ENCODE peak calls at places on chromosomes 12 and 14, in seven cellular contexts. B, S, P, M, G, U and Z are unnamed samples.

GRCh38 chr12:57118711-57119271 is 7.6 kb upstream of the STAT6 start:
- DNase-seq in U (no peak), G (no peak), P (no peak), B (no peak), S (no peak), M (no peak), Z (no peak)

GRCh38 chr12:8032242-8033152 is at the start of gene FOXJ2:
- DNase-seq in U (peak; percentile 82), S (peak; percentile 87), G (no peak), B (peak; percentile 92), M (peak; percentile 77), P (peak; percentile 65), Z (peak; percentile 84)

GRCh38 chr12:100666588-100666987 is 93.1 kb downstream of the GAS2L3 start:
- DNase-seq in M (no peak), P (no peak), B (no peak), U (no peak), G (no peak), S (no peak), Z (no peak)

GRCh38 chr14:98867146-98867545 is 404.9 kb downstream of the BCL11B start:
- DNase-seq in G (no peak), P (no peak), S (no peak), M (no peak), U (no peak), B (no peak), Z (no peak)

GRCh38 chr14:92653162-92653651 is 95.2 kb downstream of the LGMN start:
- DNase-seq in B (no peak), P (no peak), M (no peak), S (no peak), U (no peak), G (no peak), Z (no peak)

GRCh38 chr14:91755560-91755959 is 23.7 kb upstream of the CATSPERB start:
- DNase-seq in U (no peak), B (no peak), M (no peak), P (no peak), G (no peak), S (no peak), Z (no peak)

GRCh38 chr12:94460594-94460959 is 910 bp upstream of the CEP83 start:
- DNase-seq in S (no peak), M (no peak), G (no peak), U (no peak), P (no peak), B (no peak), Z (no peak)

GRCh38 chr14:100619382-100620305 is 32.4 kb upstream of the BEGAIN start:
- DNase-seq in M (no peak), S (no peak), B (no peak), U (no peak), P (no peak), G (peak; percentile 52), Z (no peak)

GRCh38 chr12:76158518-76159321 is 74.2 kb upstream of the NAP1L1 start:
- DNase-seq in U (peak; percentile 57), M (no peak), B (peak; percentile 48), P (peak; percentile 81), S (peak; percentile 61), G (no peak), Z (no peak)

GRCh38 chr12:80269953-80270552 is 170.7 kb downstream of the OTOGL start:
- DNase-seq in U (no peak), S (no peak), G (no peak), P (peak; percentile 62), B (no peak), M (no peak), Z (no peak)

GRCh38 chr12:9798008-9798619 is 29.2 kb upstream of the KLRF1 start:
- DNase-seq in P (peak; percentile 60), G (no peak), B (no peak), M (peak; percentile 45), U (no peak), S (peak; percentile 32), Z (no peak)

GRCh38 chr12:94570161-94570560 is 80.2 kb downstream of the TMCC3 start:
- DNase-seq in G (no peak), B (no peak), M (no peak), U (no peak), S (no peak), P (peak; percentile 56), Z (no peak)

GRCh38 chr14:64137657-64138290 is 156.4 kb downstream of the ESR2 start:
- DNase-seq in M (no peak), G (no peak), B (no peak), P (no peak), S (peak; percentile 20), U (no peak), Z (no peak)

GRCh38 chr12:131461096-131461495 is 249.8 kb upstream of the SFSWAP start:
- DNase-seq in P (no peak), B (no peak), M (no peak), S (no peak), G (no peak), U (no peak), Z (no peak)

GRCh38 chr14:71049435-71050147 is 142.3 kb downstream of the PCNX1 start:
- DNase-seq in B (no peak), P (no peak), S (no peak), G (no peak), U (no peak), M (no peak), Z (no peak)

GRCh38 chr12:53496752-53497032 is 2.6 kb downstream of the MAP3K12 start:
- DNase-seq in G (no peak), P (no peak), M (no peak), B (no peak), U (no peak), S (no peak), Z (no peak)

GRCh38 chr14:69037790-69038448 is 58.8 kb upstream of the ACTN1 start:
- DNase-seq in P (no peak), G (no peak), S (no peak), U (no peak), B (no peak), M (no peak), Z (no peak)

GRCh38 chr14:69038449-69039286 is 59.6 kb upstream of the ACTN1 start:
- DNase-seq in P (peak; percentile 90), M (no peak), U (no peak), B (no peak), G (no peak), S (no peak), Z (no peak)

GRCh38 chr14:69036757-69037506 is 57.8 kb upstream of the ACTN1 start:
- DNase-seq in B (no peak), S (no peak), P (no peak), M (no peak), U (no peak), G (no peak), Z (no peak)

GRCh38 chr14:69039287-69039628 is 60.2 kb upstream of the ACTN1 start:
- DNase-seq in P (peak; percentile 73), U (no peak), G (no peak), M (no peak), B (no peak), S (no peak), Z (no peak)

GRCh38 chr14:69034612-69035262 is 55.6 kb upstream of the ACTN1 start:
- DNase-seq in G (no peak), U (no peak), M (no peak), S (no peak), B (no peak), P (peak; percentile 41), Z (no peak)
- TF ChIP-seq CTCF in G (no peak), U (no peak), M (no peak), S (no peak), B (no peak), P (peak; percentile 31), Z (no peak)

DNA sequence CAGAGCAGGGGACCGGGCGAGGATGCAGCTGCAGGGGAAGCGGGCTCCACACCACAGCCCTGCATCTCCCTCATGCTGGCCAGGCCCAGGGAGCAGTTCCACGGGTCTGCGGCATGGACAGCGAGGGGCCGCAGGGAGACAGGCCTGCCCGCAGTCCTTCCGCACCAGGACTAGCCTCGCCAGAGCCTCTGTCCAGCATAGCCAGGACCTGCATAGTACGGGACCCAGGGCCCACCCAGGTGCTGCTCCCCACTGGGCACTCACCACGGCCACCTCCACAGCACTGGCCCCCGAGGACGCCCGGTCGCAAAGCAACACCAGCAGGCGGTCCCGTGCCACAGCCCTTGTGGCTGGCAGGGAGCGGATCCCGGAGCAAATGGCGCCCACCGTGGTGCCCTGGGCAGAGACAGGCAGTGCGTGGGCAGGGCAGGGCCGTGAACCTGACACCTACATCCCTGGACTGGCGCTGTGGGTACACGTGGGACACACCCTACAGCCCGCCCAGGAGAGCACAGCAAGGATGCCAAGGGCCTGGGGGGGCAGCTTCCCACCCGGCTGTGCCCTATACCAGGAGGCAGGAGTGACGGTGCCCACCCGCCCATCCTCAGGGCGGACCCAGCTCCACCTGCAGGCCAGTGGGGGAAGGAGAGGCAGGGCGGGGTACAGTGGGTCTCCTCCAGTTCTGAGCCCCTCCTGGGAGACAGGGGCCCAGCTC is 23.8 kb downstream of the JAG2 start:
- DNase-seq in U (no peak), S (no peak), P (no peak), G (peak; percentile 77), M (no peak), B (peak; percentile 38), Z (no peak)
- TF ChIP-seq CTCF in U (no peak), S (no peak), P (no peak), G (no peak), M (no peak), B (no peak), Z (no peak)

DNA sequence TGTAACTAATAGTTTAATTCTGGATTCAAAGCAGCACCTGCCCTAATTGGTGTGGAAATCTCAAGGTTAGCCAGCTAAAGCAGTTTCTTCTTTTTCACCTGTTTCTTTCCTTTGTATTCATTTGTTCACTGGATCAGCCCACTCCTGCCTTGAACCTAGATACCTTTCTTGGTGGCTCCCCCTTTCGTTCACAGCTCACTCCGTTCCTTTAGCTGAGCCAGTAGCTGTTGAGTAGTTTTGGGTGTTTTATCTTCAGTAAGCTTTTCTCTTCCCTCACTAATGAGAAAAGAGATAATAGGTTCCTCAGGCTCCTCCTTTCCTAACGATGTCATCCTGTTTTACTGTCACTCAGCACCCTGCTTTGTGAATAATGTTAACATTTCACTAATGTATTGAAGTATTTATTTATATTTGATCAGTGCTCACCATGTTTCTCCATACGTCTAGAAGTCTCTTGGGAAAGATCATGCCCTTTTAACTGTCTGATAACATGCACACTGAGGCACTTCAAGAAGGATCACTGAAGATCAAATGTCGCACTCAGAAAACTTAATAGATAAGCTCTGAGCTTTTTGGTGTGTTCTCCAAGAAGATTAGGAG is 121.1 kb downstream of the TGFB3 start:
- DNase-seq in B (no peak), U (no peak), G (no peak), S (no peak), M (no peak), P (no peak), Z (no peak)
- TF ChIP-seq CTCF in B (no peak), U (no peak), G (no peak), S (no peak), M (no peak), P (no peak), Z (no peak)

GRCh38 chr14:97276573-97276972 is 479.4 kb downstream of the VRK1 start:
- DNase-seq in U (no peak), P (no peak), S (no peak), B (no peak), M (no peak), G (no peak), Z (no peak)

GRCh38 chr14:97270308-97270707 is 473.1 kb downstream of the VRK1 start:
- DNase-seq in U (no peak), G (no peak), P (no peak), M (no peak), B (no peak), S (no peak), Z (no peak)

GRCh38 chr14:97275276-97275675 is 478.1 kb downstream of the VRK1 start:
- DNase-seq in M (no peak), G (no peak), P (no peak), S (no peak), B (no peak), U (no peak), Z (no peak)

GRCh38 chr14:97274626-97275025 is 477.4 kb downstream of the VRK1 start:
- DNase-seq in U (no peak), S (no peak), M (no peak), G (no peak), B (no peak), P (no peak), Z (no peak)

GRCh38 chr14:97273540-97273939 is 476.4 kb downstream of the VRK1 start:
- DNase-seq in G (no peak), P (no peak), U (no peak), B (no peak), S (no peak), M (no peak), Z (no peak)
- TF ChIP-seq CTCF in G (no peak), P (no peak), U (no peak), B (no peak), S (no peak), M (no peak), Z (no peak)